ENCODE peak calls at places on chromosome 15, in seven cellular contexts. One of them, this sample, is unnamed.

GRCh38 chr15:54149115-54149531 is 170.9 kb downstream of the UNC13C start:
- DNase-seq in epithelial cell of proximal tubule: no peak
- DNase-seq in body of pancreas: no peak
- DNase-seq in ovary: no peak
- DNase-seq in fibroblast of lung: no peak
- DNase-seq in cardiac muscle cell: no peak
- DNase-seq in stomach: no peak
- DNase-seq in this sample: no peak

GRCh38 chr15:70748281-70748747 is 15.0 kb downstream of the UACA start:
- DNase-seq in epithelial cell of proximal tubule: no peak
- DNase-seq in cardiac muscle cell: no peak
- DNase-seq in body of pancreas: peak; percentile 37
- DNase-seq in ovary: no peak
- DNase-seq in stomach: peak; percentile 48
- DNase-seq in fibroblast of lung: peak; percentile 37
- DNase-seq in this sample: peak; percentile 62

GRCh38 chr15:48005921-48006541 is 114.8 kb upstream of the SLC24A5 start:
- DNase-seq in stomach: peak; percentile 53
- DNase-seq in epithelial cell of proximal tubule: peak; percentile 87
- DNase-seq in ovary: peak; percentile 71
- DNase-seq in fibroblast of lung: no peak
- DNase-seq in body of pancreas: peak; percentile 15
- DNase-seq in cardiac muscle cell: no peak
- DNase-seq in this sample: no peak

GRCh38 chr15:60400957-60401356 is 3.2 kb upstream of the ANXA2 start:
- DNase-seq in stomach: no peak
- DNase-seq in cardiac muscle cell: no peak
- DNase-seq in epithelial cell of proximal tubule: no peak
- DNase-seq in body of pancreas: no peak
- DNase-seq in ovary: no peak
- DNase-seq in fibroblast of lung: no peak
- DNase-seq in this sample: no peak

GRCh38 chr15:61815356-61816083 is 244.7 kb downstream of the VPS13C start:
- DNase-seq in cardiac muscle cell: no peak
- DNase-seq in body of pancreas: no peak
- DNase-seq in epithelial cell of proximal tubule: no peak
- DNase-seq in stomach: no peak
- DNase-seq in fibroblast of lung: no peak
- DNase-seq in ovary: no peak
- DNase-seq in this sample: no peak

GRCh38 chr15:69104050-69104750 is 56.2 kb upstream of the GLCE start:
- DNase-seq in fibroblast of lung: no peak
- DNase-seq in body of pancreas: no peak
- DNase-seq in stomach: no peak
- DNase-seq in cardiac muscle cell: no peak
- DNase-seq in epithelial cell of proximal tubule: no peak
- DNase-seq in ovary: no peak
- DNase-seq in this sample: no peak

GRCh38 chr15:88208305-88208704 is 48.2 kb downstream of the NTRK3 start:
- DNase-seq in epithelial cell of proximal tubule: no peak
- DNase-seq in cardiac muscle cell: no peak
- DNase-seq in body of pancreas: no peak
- DNase-seq in stomach: no peak
- DNase-seq in ovary: no peak
- DNase-seq in fibroblast of lung: no peak
- DNase-seq in this sample: no peak

GRCh38 chr15:33279613-33280205 is 31.1 kb upstream of the RYR3 start:
- DNase-seq in stomach: no peak
- DNase-seq in body of pancreas: no peak
- DNase-seq in ovary: no peak
- DNase-seq in fibroblast of lung: peak; percentile 14
- DNase-seq in epithelial cell of proximal tubule: peak; percentile 55
- DNase-seq in cardiac muscle cell: no peak
- DNase-seq in this sample: no peak

GRCh38 chr15:82047493-82048446 is 2.0 kb upstream of the MEX3B start:
- DNase-seq in fibroblast of lung: peak; percentile 28
- DNase-seq in body of pancreas: no peak
- DNase-seq in stomach: no peak
- DNase-seq in epithelial cell of proximal tubule: no peak
- DNase-seq in ovary: peak; percentile 11
- DNase-seq in cardiac muscle cell: peak; percentile 50
- DNase-seq in this sample: peak; percentile 15

GRCh38 chr15:78761891-78762385 is 49.3 kb downstream of the ADAMTS7 start:
- DNase-seq in epithelial cell of proximal tubule: no peak
- DNase-seq in fibroblast of lung: no peak
- DNase-seq in body of pancreas: no peak
- DNase-seq in cardiac muscle cell: no peak
- DNase-seq in stomach: no peak
- DNase-seq in ovary: no peak
- DNase-seq in this sample: no peak

GRCh38 chr15:31387101-31387482 is 60.5 kb downstream of the KLF13 start:
- DNase-seq in cardiac muscle cell: no peak
- DNase-seq in fibroblast of lung: no peak
- DNase-seq in body of pancreas: peak; percentile 2
- DNase-seq in stomach: no peak
- DNase-seq in epithelial cell of proximal tubule: no peak
- DNase-seq in ovary: no peak
- DNase-seq in this sample: no peak

GRCh38 chr15:38555686-38556334 is 8.8 kb downstream of the RASGRP1 start:
- DNase-seq in epithelial cell of proximal tubule: peak; percentile 52
- DNase-seq in body of pancreas: no peak
- DNase-seq in ovary: no peak
- DNase-seq in cardiac muscle cell: peak; percentile 30
- DNase-seq in stomach: no peak
- DNase-seq in fibroblast of lung: no peak
- DNase-seq in this sample: no peak

GRCh38 chr15:65115086-65115485 is at the start of gene UBAP1L:
- DNase-seq in cardiac muscle cell: no peak
- DNase-seq in stomach: no peak
- DNase-seq in body of pancreas: no peak
- DNase-seq in epithelial cell of proximal tubule: no peak
- DNase-seq in fibroblast of lung: no peak
- DNase-seq in ovary: no peak
- DNase-seq in this sample: no peak

GRCh38 chr15:47439870-47440155 is 277.5 kb upstream of the SEMA6D start:
- DNase-seq in ovary: no peak
- DNase-seq in stomach: no peak
- DNase-seq in fibroblast of lung: peak; percentile 15
- DNase-seq in body of pancreas: no peak
- DNase-seq in cardiac muscle cell: no peak
- DNase-seq in epithelial cell of proximal tubule: no peak
- DNase-seq in this sample: no peak

GRCh38 chr15:28246605-28247004 is 75.4 kb downstream of the HERC2 start:
- DNase-seq in stomach: no peak
- DNase-seq in fibroblast of lung: no peak
- DNase-seq in cardiac muscle cell: no peak
- DNase-seq in epithelial cell of proximal tubule: no peak
- DNase-seq in body of pancreas: no peak
- DNase-seq in ovary: no peak
- DNase-seq in this sample: no peak

GRCh38 chr15:98653686-98654085 is 5.3 kb downstream of the IGF1R start:
- DNase-seq in stomach: no peak
- DNase-seq in epithelial cell of proximal tubule: no peak
- DNase-seq in cardiac muscle cell: peak; percentile 62
- DNase-seq in body of pancreas: no peak
- DNase-seq in ovary: no peak
- DNase-seq in fibroblast of lung: peak; percentile 36
- DNase-seq in this sample: peak; percentile 43

GRCh38 chr15:68360716-68361115 is 71.2 kb downstream of the ITGA11 start:
- DNase-seq in ovary: no peak
- DNase-seq in body of pancreas: no peak
- DNase-seq in stomach: no peak
- DNase-seq in epithelial cell of proximal tubule: no peak
- DNase-seq in cardiac muscle cell: no peak
- DNase-seq in fibroblast of lung: no peak
- DNase-seq in this sample: no peak

GRCh38 chr15:60798821-60799220 is 319.9 kb upstream of the ICE2 start:
- DNase-seq in stomach: no peak
- DNase-seq in fibroblast of lung: peak; percentile 59
- DNase-seq in ovary: no peak
- DNase-seq in epithelial cell of proximal tubule: peak; percentile 73
- DNase-seq in cardiac muscle cell: peak; percentile 75
- DNase-seq in body of pancreas: no peak
- DNase-seq in this sample: no peak

GRCh38 chr15:62658498-62658897 is 384.0 kb upstream of the TPM1 start:
- DNase-seq in ovary: no peak
- DNase-seq in epithelial cell of proximal tubule: no peak
- DNase-seq in fibroblast of lung: no peak
- DNase-seq in stomach: no peak
- DNase-seq in cardiac muscle cell: no peak
- DNase-seq in body of pancreas: no peak
- DNase-seq in this sample: peak; percentile 22

GRCh38 chr15:58535337-58535736 is 103.5 kb downstream of the LIPC start:
- DNase-seq in ovary: no peak
- DNase-seq in stomach: no peak
- DNase-seq in fibroblast of lung: no peak
- DNase-seq in body of pancreas: no peak
- DNase-seq in epithelial cell of proximal tubule: no peak
- DNase-seq in cardiac muscle cell: no peak
- DNase-seq in this sample: no peak
- TF ChIP-seq CTCF in ovary: no peak
- TF ChIP-seq CTCF in stomach: no peak
- TF ChIP-seq CTCF in fibroblast of lung: no peak
- TF ChIP-seq CTCF in body of pancreas: no peak
- TF ChIP-seq CTCF in epithelial cell of proximal tubule: no peak
- TF ChIP-seq CTCF in cardiac muscle cell: no peak
- TF ChIP-seq CTCF in this sample: no peak

GRCh38 chr15:90101969-90102890 is at the start of gene IDH2:
- DNase-seq in ovary: peak; percentile 76
- DNase-seq in stomach: peak; percentile 88
- DNase-seq in body of pancreas: peak; percentile 89
- DNase-seq in epithelial cell of proximal tubule: no peak
- DNase-seq in fibroblast of lung: peak; percentile 73
- DNase-seq in cardiac muscle cell: peak; percentile 87
- DNase-seq in this sample: peak; percentile 86

GRCh38 chr15:90099868-90100854 is 2.1 kb downstream of the IDH2 start:
- DNase-seq in body of pancreas: peak; percentile 86
- DNase-seq in stomach: peak; percentile 79
- DNase-seq in epithelial cell of proximal tubule: no peak
- DNase-seq in cardiac muscle cell: peak; percentile 57
- DNase-seq in fibroblast of lung: no peak
- DNase-seq in ovary: peak; percentile 38
- DNase-seq in this sample: no peak

GRCh38 chr15:90097475-90097874 is 4.8 kb downstream of the IDH2 start:
- DNase-seq in epithelial cell of proximal tubule: no peak
- DNase-seq in stomach: no peak
- DNase-seq in body of pancreas: no peak
- DNase-seq in ovary: no peak
- DNase-seq in fibroblast of lung: no peak
- DNase-seq in cardiac muscle cell: no peak
- DNase-seq in this sample: no peak

GRCh38 chr15:90101130-90101968 is 919 bp downstream of the IDH2 start:
- DNase-seq in ovary: peak; percentile 44
- DNase-seq in body of pancreas: peak; percentile 71
- DNase-seq in fibroblast of lung: no peak
- DNase-seq in epithelial cell of proximal tubule: no peak
- DNase-seq in cardiac muscle cell: peak; percentile 36
- DNase-seq in stomach: peak; percentile 55
- DNase-seq in this sample: peak; percentile 74

DNA sequence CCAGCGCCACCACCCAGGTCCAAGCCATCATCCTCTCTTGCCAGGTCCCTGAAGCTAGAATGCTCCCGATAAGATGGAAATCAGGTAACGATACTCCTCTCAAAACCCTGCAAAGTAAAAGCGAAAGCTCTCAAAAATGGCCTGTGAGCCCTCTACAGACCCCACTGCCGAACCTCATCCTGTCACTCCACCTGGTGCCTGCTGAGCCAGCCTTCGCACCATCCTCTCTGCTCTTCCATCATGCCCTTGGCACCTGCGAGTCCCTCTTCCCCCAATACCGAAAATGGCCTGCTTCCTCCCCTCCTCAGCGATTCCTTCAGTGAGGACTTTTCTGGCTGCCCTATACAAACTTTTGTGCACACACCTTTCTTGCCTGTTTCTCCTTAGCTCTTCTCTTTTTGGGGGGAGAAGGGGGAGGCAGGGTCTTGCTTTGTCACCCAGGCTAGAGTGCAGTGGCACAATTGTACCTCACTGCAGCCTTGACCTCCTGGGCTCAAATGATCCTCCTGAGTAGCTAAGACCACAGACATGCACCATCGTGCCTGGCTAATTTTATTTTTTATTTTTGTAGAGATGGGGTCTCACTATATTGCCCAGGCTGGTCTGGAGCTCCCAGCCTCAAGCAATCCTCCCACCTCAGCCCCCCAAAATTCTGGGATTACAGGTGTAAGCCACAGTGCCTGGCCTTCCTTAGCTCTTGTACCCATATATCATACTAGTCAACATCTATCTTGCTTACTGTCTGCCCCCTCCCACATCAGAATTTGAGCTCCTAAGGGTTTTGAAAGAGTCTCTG is 3.0 kb downstream of the IDH2 start:
- DNase-seq in fibroblast of lung: no peak
- DNase-seq in ovary: no peak
- DNase-seq in epithelial cell of proximal tubule: no peak
- DNase-seq in body of pancreas: no peak
- DNase-seq in cardiac muscle cell: no peak
- DNase-seq in stomach: no peak
- DNase-seq in this sample: no peak
- H3K4me3 ChIP-seq in fibroblast of lung: no peak overlapping the region
- H3K4me3 ChIP-seq in ovary: no peak overlapping the region
- H3K4me3 ChIP-seq in epithelial cell of proximal tubule: peak overlapping the region; percentile 80
- H3K4me3 ChIP-seq in body of pancreas: no peak overlapping the region
- H3K4me3 ChIP-seq in cardiac muscle cell: no peak overlapping the region
- H3K4me3 ChIP-seq in stomach: no peak overlapping the region
- H3K4me3 ChIP-seq in this sample: no peak overlapping the region

GRCh38 chr15:75649045-75649761 is 1.5 kb downstream of the SNX33 start:
- DNase-seq in fibroblast of lung: no peak
- DNase-seq in body of pancreas: no peak
- DNase-seq in cardiac muscle cell: no peak
- DNase-seq in stomach: no peak
- DNase-seq in ovary: no peak
- DNase-seq in epithelial cell of proximal tubule: no peak
- DNase-seq in this sample: no peak

GRCh38 chr15:75648156-75649000 is 666 bp downstream of the SNX33 start:
- DNase-seq in fibroblast of lung: peak; percentile 53
- DNase-seq in ovary: peak; percentile 70
- DNase-seq in cardiac muscle cell: peak; percentile 65
- DNase-seq in body of pancreas: peak; percentile 58
- DNase-seq in stomach: peak; percentile 48
- DNase-seq in epithelial cell of proximal tubule: no peak
- DNase-seq in this sample: peak; percentile 59

GRCh38 chr15:75646944-75647364 is 758 bp upstream of the SNX33 start:
- DNase-seq in stomach: peak; percentile 63
- DNase-seq in cardiac muscle cell: no peak
- DNase-seq in body of pancreas: peak; percentile 73
- DNase-seq in ovary: no peak
- DNase-seq in fibroblast of lung: no peak
- DNase-seq in epithelial cell of proximal tubule: no peak
- DNase-seq in this sample: no peak

GRCh38 chr15:75646112-75646943 is 1.4 kb upstream of the SNX33 start:
- DNase-seq in epithelial cell of proximal tubule: no peak
- DNase-seq in cardiac muscle cell: no peak
- DNase-seq in body of pancreas: no peak
- DNase-seq in ovary: no peak
- DNase-seq in fibroblast of lung: no peak
- DNase-seq in stomach: no peak
- DNase-seq in this sample: no peak

GRCh38 chr15:75647370-75648155 is at the start of gene SNX33:
- DNase-seq in fibroblast of lung: peak; percentile 85
- DNase-seq in stomach: peak; percentile 82
- DNase-seq in ovary: peak; percentile 83
- DNase-seq in body of pancreas: peak; percentile 88
- DNase-seq in epithelial cell of proximal tubule: no peak
- DNase-seq in cardiac muscle cell: peak; percentile 93
- DNase-seq in this sample: peak; percentile 83
- TF ChIP-seq CTCF in fibroblast of lung: peak; percentile 43
- TF ChIP-seq CTCF in stomach: peak; percentile 47
- TF ChIP-seq CTCF in ovary: no peak
- TF ChIP-seq CTCF in body of pancreas: peak; percentile 35
- TF ChIP-seq CTCF in epithelial cell of proximal tubule: peak; percentile 59
- TF ChIP-seq CTCF in cardiac muscle cell: peak; percentile 65
- TF ChIP-seq CTCF in this sample: peak; percentile 66

GRCh38 chr15:67253103-67253502 is 1.4 kb downstream of the AAGAB start:
- DNase-seq in epithelial cell of proximal tubule: no peak
- DNase-seq in ovary: no peak
- DNase-seq in cardiac muscle cell: no peak
- DNase-seq in stomach: no peak
- DNase-seq in body of pancreas: no peak
- DNase-seq in fibroblast of lung: no peak
- DNase-seq in this sample: no peak
- H3K4me3 ChIP-seq in epithelial cell of proximal tubule: peak overlapping the region; percentile 92
- H3K4me3 ChIP-seq in ovary: peak overlapping the region; percentile 81
- H3K4me3 ChIP-seq in cardiac muscle cell: peak overlapping the region; percentile 87
- H3K4me3 ChIP-seq in stomach: peak overlapping the region; percentile 90
- H3K4me3 ChIP-seq in body of pancreas: no peak overlapping the region
- H3K4me3 ChIP-seq in fibroblast of lung: peak overlapping the region; percentile 99
- H3K4me3 ChIP-seq in this sample: no peak overlapping the region